ENCODE peak calls at places on chromosomes 12 and 14, in eight cellular contexts. X is GM10248; M is heart right ventricle; O is EH; W is stimulated activated CD4-positive, alpha-beta T cell treated with anti-CD3 and anti-CD28 coated beads, TNF-alpha, amount 100 ng/mL, for 4 hours; B is hepatic stellate cell; R is HTR-8/SVneo; A is ovary. F is an unnamed sample.

GRCh38 chr14:63045234-63045611 is at the start of gene KCNH5:
- DNase-seq in X (peak; percentile 25), M (peak; percentile 25), O (peak; percentile 47), W (no peak), B (peak; percentile 78), R (peak; percentile 98), A (no peak), F (peak; percentile 53)

GRCh38 chr14:74491952-74492351 is 1.2 kb downstream of the NPC2 start:
- DNase-seq in X (no peak), M (no peak), O (peak; percentile 65), W (no peak), B (peak; percentile 53), R (peak; percentile 73), A (no peak), F (no peak)

GRCh38 chr14:89165189-89165809 is 251.7 kb downstream of the FOXN3 start:
- DNase-seq in X (peak; percentile 45), M (no peak), O (no peak), W (no peak), B (peak; percentile 44), R (no peak), A (no peak), F (no peak)

GRCh38 chr14:93970967-93971634 is 5.3 kb downstream of the ASB2 start:
- DNase-seq in X (peak; percentile 77), M (no peak), O (no peak), W (no peak), B (peak; percentile 83), R (no peak), A (no peak), F (no peak)

GRCh38 chr12:127145543-127145928 is 1121.4 kb upstream of the TMEM132C start:
- DNase-seq in X (no peak), M (no peak), O (peak; percentile 30), W (no peak), B (no peak), R (no peak), A (no peak), F (no peak)

GRCh38 chr12:104358353-104359003 is 54.9 kb downstream of the EID3 start:
- DNase-seq in X (peak; percentile 83), M (peak; percentile 35), O (peak; percentile 76), W (peak; percentile 15), B (peak; percentile 61), R (peak; percentile 56), A (peak; percentile 56), F (peak; percentile 77)

GRCh38 chr14:102516531-102517411 is 7.2 kb upstream of the ANKRD9 start:
- DNase-seq in X (peak; percentile 84), M (peak; percentile 73), O (peak; percentile 31), W (peak; percentile 61), B (peak; percentile 79), R (peak; percentile 68), A (peak; percentile 81), F (peak; percentile 79)

GRCh38 chr14:79852975-79853374 is 358.3 kb downstream of the DIO2 start:
- DNase-seq in X (no peak), M (no peak), O (no peak), W (no peak), B (no peak), R (no peak), A (no peak), F (no peak)

GRCh38 chr12:95116773-95117172 is 43.4 kb upstream of the NR2C1 start:
- DNase-seq in X (no peak), M (no peak), O (no peak), W (no peak), B (no peak), R (no peak), A (no peak), F (no peak)

GRCh38 chr12:84995646-84996045 is 40.4 kb downstream of the TSPAN19 start:
- DNase-seq in X (no peak), M (no peak), O (no peak), W (no peak), B (no peak), R (no peak), A (no peak), F (no peak)

GRCh38 chr12:124487065-124487833 is 80.2 kb downstream of the NCOR2 start:
- DNase-seq in X (no peak), M (peak; percentile 60), O (no peak), W (no peak), B (no peak), R (no peak), A (peak; percentile 69), F (no peak)

GRCh38 chr12:40691913-40692616 is at the start of gene CNTN1:
- DNase-seq in X (peak; percentile 59), M (no peak), O (peak; percentile 30), W (no peak), B (peak; percentile 84), R (no peak), A (peak; percentile 89), F (peak; percentile 86)

GRCh38 chr14:72894623-72895378 is 900 bp upstream of the DPF3 start:
- DNase-seq in X (no peak), M (peak; percentile 21), O (peak; percentile 45), W (no peak), B (peak; percentile 23), R (peak; percentile 51), A (no peak), F (no peak)

GRCh38 chr12:115383668-115384067 is 699.7 kb upstream of the TBX3 start:
- DNase-seq in X (no peak), M (no peak), O (peak; percentile 25), W (no peak), B (no peak), R (no peak), A (no peak), F (no peak)